ENCODE peak calls at places on chromosomes 7 and 10, in seven cellular contexts. M is HEK293T, C is nephron progenitor cell, H is ovary, V is hippocampal formation, R is Panc1, Y is HFFc6. G is an unnamed sample.

GRCh38 chr10:48798486-48799254 is 114.0 kb downstream of the WDFY4 start:
- DNase-seq in H (no peak), V (no peak), Y (peak; percentile 20), C (no peak), R (no peak), M (no peak), G (no peak)

GRCh38 chr7:70728873-70729552 is 402.9 kb upstream of the GALNT17 start:
- DNase-seq in Y (no peak), C (no peak), R (no peak), V (no peak), H (no peak), M (no peak), G (no peak)

GRCh38 chr7:48875300-48875916 is 48.9 kb upstream of the CDC14C start:
- DNase-seq in H (no peak), C (peak; percentile 61), M (no peak), V (peak; percentile 47), R (peak; percentile 18), Y (peak; percentile 6), G (no peak)

GRCh38 chr7:13467111-13467547 is 522.3 kb downstream of the ETV1 start:
- DNase-seq in H (no peak), C (no peak), R (no peak), V (no peak), M (no peak), Y (no peak), G (no peak)

GRCh38 chr10:102988404-102989314 is 70.6 kb downstream of the CNNM2 start:
- DNase-seq in C (no peak), Y (peak; percentile 42), R (no peak), H (no peak), V (no peak), M (no peak), G (no peak)

GRCh38 chr10:25174461-25175230 is at the start of gene GPR158:
- DNase-seq in C (peak; percentile 96), Y (peak; percentile 34), V (peak; percentile 84), R (no peak), M (peak; percentile 91), H (peak; percentile 76), G (peak; percentile 84)

GRCh38 chr7:6379881-6380280 is 67.9 kb downstream of the DAGLB start:
- DNase-seq in V (no peak), H (no peak), R (no peak), C (no peak), Y (no peak), M (no peak), G (no peak)

GRCh38 chr7:73881352-73882059 is 20.5 kb downstream of the TMEM270 start:
- DNase-seq in H (no peak), Y (no peak), M (no peak), C (no peak), R (no peak), V (no peak), G (no peak)

GRCh38 chr7:87152897-87153641 is 816 bp downstream of the DMTF1 start:
- DNase-seq in M (peak; percentile 9), R (no peak), V (peak; percentile 58), H (peak; percentile 23), Y (peak; percentile 5), C (peak; percentile 33), G (peak; percentile 46)

GRCh38 chr7:134356421-134356936 is 39.7 kb upstream of the SLC35B4 start:
- DNase-seq in R (no peak), V (no peak), C (no peak), M (no peak), H (no peak), Y (no peak), G (no peak)

GRCh38 chr10:89503633-89504345 is 31.6 kb downstream of the SLC16A12 start:
- DNase-seq in M (no peak), V (no peak), R (no peak), Y (peak; percentile 5), H (no peak), C (no peak), G (no peak)

GRCh38 chr7:36575832-36576231 is 148.5 kb downstream of the AOAH start:
- DNase-seq in Y (no peak), V (no peak), M (no peak), R (no peak), C (no peak), H (no peak), G (no peak)

GRCh38 chr10:77416327-77417135 is 221.1 kb downstream of the KCNMA1 start:
- DNase-seq in Y (peak; percentile 96), V (no peak), H (no peak), C (no peak), R (peak; percentile 64), M (no peak), G (no peak)

GRCh38 chr7:27046854-27047549 is 48.8 kb downstream of the HOXA1 start:
- DNase-seq in H (no peak), V (no peak), M (no peak), Y (peak; percentile 72), C (no peak), R (peak; percentile 36), G (no peak)

GRCh38 chr7:116986611-116987565 is 33.6 kb downstream of the ST7 start:
- DNase-seq in V (no peak), H (no peak), Y (peak; percentile 36), R (no peak), C (no peak), M (no peak), G (no peak)

GRCh38 chr10:85642421-85643170 is 724.0 kb downstream of the GRID1 start:
- DNase-seq in C (no peak), R (peak; percentile 96), M (peak; percentile 12), H (no peak), Y (peak; percentile 45), V (no peak), G (no peak)

GRCh38 chr7:79893991-79894390 is 240.6 kb upstream of the GNAI1 start:
- DNase-seq in C (no peak), R (no peak), H (no peak), Y (no peak), V (no peak), M (no peak), G (no peak)

GRCh38 chr7:1920266-1920681 is 250.2 kb downstream of the ELFN1 start:
- DNase-seq in C (no peak), V (no peak), H (no peak), R (no peak), M (no peak), Y (no peak), G (no peak)

GRCh38 chr7:30027065-30027456 is 559 bp upstream of the FKBP14 start:
- DNase-seq in H (no peak), C (no peak), Y (peak; percentile 55), V (peak; percentile 81), R (peak; percentile 54), M (peak; percentile 8), G (peak; percentile 45)

GRCh38 chr10:57579926-57580325 is 687.8 kb downstream of the IPMK start:
- DNase-seq in Y (no peak), R (peak; percentile 12), M (peak; percentile 14), V (peak; percentile 42), C (no peak), H (no peak), G (no peak)

GRCh38 chr10:132992433-132993215 is 50.3 kb upstream of the CFAP46 start:
- DNase-seq in V (no peak), M (no peak), H (no peak), R (no peak), C (no peak), Y (no peak), G (no peak)

GRCh38 chr10:80408198-80409085 is at the start of gene PRXL2A:
- DNase-seq in H (peak; percentile 89), M (peak; percentile 81), C (peak; percentile 97), R (no peak), Y (no peak), V (peak; percentile 54), G (peak; percentile 92)

GRCh38 chr10:78892383-78893191 is 176.2 kb upstream of the ZMIZ1 start:
- DNase-seq in M (no peak), Y (no peak), H (no peak), V (no peak), R (no peak), C (no peak), G (no peak)

GRCh38 chr7:30914611-30915601 is 3.3 kb downstream of the AQP1 start:
- DNase-seq in M (no peak), H (no peak), V (no peak), R (peak; percentile 10), C (no peak), Y (peak; percentile 80), G (no peak)

GRCh38 chr10:7512487-7512886 is 101.7 kb upstream of the SFMBT2 start:
- DNase-seq in R (no peak), Y (no peak), H (no peak), C (no peak), M (no peak), V (no peak), G (no peak)